ENCODE peak calls at places on chromosomes 3 and 15, in six cellular contexts. One of them, this sample, is unnamed.

GRCh38 chr3:133113526-133113925 is 75.3 kb downstream of the TMEM108 start:
- DNase-seq in right atrium auricular region: no peak
- DNase-seq in astrocyte of the spinal cord: peak
- DNase-seq in D721Med: no peak
- DNase-seq in CD4-positive, alpha-beta T cell: no peak
- DNase-seq in bronchial epithelial cell: peak
- DNase-seq in this sample: no peak

GRCh38 chr3:122247087-122247824 is 63.8 kb downstream of the CASR start:
- DNase-seq in bronchial epithelial cell: no peak
- DNase-seq in astrocyte of the spinal cord: no peak
- DNase-seq in D721Med: no peak
- DNase-seq in right atrium auricular region: no peak
- DNase-seq in CD4-positive, alpha-beta T cell: no peak
- DNase-seq in this sample: no peak

GRCh38 chr3:119323401-119324107 is 29.4 kb downstream of the ARHGAP31 start:
- DNase-seq in D721Med: no peak
- DNase-seq in bronchial epithelial cell: peak
- DNase-seq in CD4-positive, alpha-beta T cell: peak
- DNase-seq in right atrium auricular region: no peak
- DNase-seq in astrocyte of the spinal cord: no peak
- DNase-seq in this sample: peak

GRCh38 chr3:179772297-179772696 is 119.5 kb downstream of the USP13 start:
- DNase-seq in right atrium auricular region: no peak
- DNase-seq in bronchial epithelial cell: no peak
- DNase-seq in D721Med: no peak
- DNase-seq in astrocyte of the spinal cord: no peak
- DNase-seq in CD4-positive, alpha-beta T cell: no peak
- DNase-seq in this sample: no peak

GRCh38 chr3:170705136-170705535 is 119.3 kb upstream of the SLC7A14 start:
- DNase-seq in CD4-positive, alpha-beta T cell: no peak
- DNase-seq in astrocyte of the spinal cord: no peak
- DNase-seq in D721Med: no peak
- DNase-seq in bronchial epithelial cell: no peak
- DNase-seq in right atrium auricular region: no peak
- DNase-seq in this sample: no peak

GRCh38 chr15:38354321-38354929 is 99.5 kb upstream of the FAM98B start:
- DNase-seq in right atrium auricular region: no peak
- DNase-seq in astrocyte of the spinal cord: peak
- DNase-seq in D721Med: peak
- DNase-seq in bronchial epithelial cell: peak
- DNase-seq in CD4-positive, alpha-beta T cell: peak
- DNase-seq in this sample: peak

GRCh38 chr15:86398986-86399677 is 319.5 kb downstream of the AGBL1 start:
- DNase-seq in CD4-positive, alpha-beta T cell: no peak
- DNase-seq in astrocyte of the spinal cord: no peak
- DNase-seq in right atrium auricular region: no peak
- DNase-seq in D721Med: no peak
- DNase-seq in bronchial epithelial cell: no peak
- DNase-seq in this sample: no peak

GRCh38 chr3:196883361-196883760 is 15.6 kb downstream of the SENP5 start:
- DNase-seq in CD4-positive, alpha-beta T cell: no peak
- DNase-seq in D721Med: no peak
- DNase-seq in right atrium auricular region: no peak
- DNase-seq in bronchial epithelial cell: no peak
- DNase-seq in astrocyte of the spinal cord: no peak
- DNase-seq in this sample: no peak

GRCh38 chr3:81549831-81550230 is 211.6 kb downstream of the GBE1 start:
- DNase-seq in CD4-positive, alpha-beta T cell: no peak
- DNase-seq in astrocyte of the spinal cord: no peak
- DNase-seq in bronchial epithelial cell: no peak
- DNase-seq in right atrium auricular region: no peak
- DNase-seq in D721Med: no peak
- DNase-seq in this sample: no peak

GRCh38 chr15:70703483-70703882 is 59.9 kb downstream of the UACA start:
- DNase-seq in right atrium auricular region: no peak
- DNase-seq in astrocyte of the spinal cord: no peak
- DNase-seq in CD4-positive, alpha-beta T cell: no peak
- DNase-seq in bronchial epithelial cell: peak
- DNase-seq in D721Med: no peak
- DNase-seq in this sample: peak

GRCh38 chr3:14847613-14848541 is 29.1 kb downstream of the FGD5 start:
- DNase-seq in right atrium auricular region: no peak
- DNase-seq in astrocyte of the spinal cord: no peak
- DNase-seq in CD4-positive, alpha-beta T cell: no peak
- DNase-seq in D721Med: no peak
- DNase-seq in bronchial epithelial cell: peak
- DNase-seq in this sample: peak

GRCh38 chr3:144051211-144051610 is 79.6 kb downstream of the DIPK2A start:
- DNase-seq in right atrium auricular region: no peak
- DNase-seq in CD4-positive, alpha-beta T cell: no peak
- DNase-seq in D721Med: no peak
- DNase-seq in bronchial epithelial cell: no peak
- DNase-seq in astrocyte of the spinal cord: no peak
- DNase-seq in this sample: no peak

GRCh38 chr3:114112696-114113095 is 56.2 kb downstream of the QTRT2 start:
- DNase-seq in right atrium auricular region: no peak
- DNase-seq in bronchial epithelial cell: no peak
- DNase-seq in astrocyte of the spinal cord: no peak
- DNase-seq in D721Med: no peak
- DNase-seq in CD4-positive, alpha-beta T cell: no peak
- DNase-seq in this sample: no peak

GRCh38 chr3:44669760-44670159 is 21.2 kb downstream of the ZNF35 start:
- DNase-seq in CD4-positive, alpha-beta T cell: no peak
- DNase-seq in right atrium auricular region: no peak
- DNase-seq in D721Med: no peak
- DNase-seq in bronchial epithelial cell: no peak
- DNase-seq in astrocyte of the spinal cord: no peak
- DNase-seq in this sample: no peak

GRCh38 chr15:95162967-95163531 is 931.7 kb downstream of the MCTP2 start:
- DNase-seq in D721Med: no peak
- DNase-seq in CD4-positive, alpha-beta T cell: no peak
- DNase-seq in astrocyte of the spinal cord: peak
- DNase-seq in bronchial epithelial cell: peak
- DNase-seq in right atrium auricular region: no peak
- DNase-seq in this sample: peak

GRCh38 chr3:122680381-122681293 is at the start of gene PARP14:
- DNase-seq in CD4-positive, alpha-beta T cell: peak
- DNase-seq in right atrium auricular region: peak
- DNase-seq in D721Med: no peak
- DNase-seq in bronchial epithelial cell: peak
- DNase-seq in astrocyte of the spinal cord: peak
- DNase-seq in this sample: peak

GRCh38 chr3:38000242-38000916 is 9.8 kb downstream of the VILL start:
- DNase-seq in CD4-positive, alpha-beta T cell: no peak
- DNase-seq in right atrium auricular region: no peak
- DNase-seq in bronchial epithelial cell: no peak
- DNase-seq in astrocyte of the spinal cord: no peak
- DNase-seq in D721Med: no peak
- DNase-seq in this sample: no peak

GRCh38 chr3:62238431-62238830 is 134.9 kb downstream of the FEZF2 start:
- DNase-seq in bronchial epithelial cell: no peak
- DNase-seq in astrocyte of the spinal cord: no peak
- DNase-seq in CD4-positive, alpha-beta T cell: no peak
- DNase-seq in D721Med: no peak
- DNase-seq in right atrium auricular region: no peak
- DNase-seq in this sample: no peak

GRCh38 chr3:13103416-13104058 is 30.3 kb upstream of the IQSEC1 start:
- DNase-seq in astrocyte of the spinal cord: no peak
- DNase-seq in bronchial epithelial cell: no peak
- DNase-seq in D721Med: no peak
- DNase-seq in CD4-positive, alpha-beta T cell: no peak
- DNase-seq in right atrium auricular region: no peak
- DNase-seq in this sample: no peak

GRCh38 chr15:101006931-101007687 is 88.0 kb downstream of the LRRK1 start:
- DNase-seq in astrocyte of the spinal cord: peak
- DNase-seq in D721Med: peak
- DNase-seq in CD4-positive, alpha-beta T cell: peak
- DNase-seq in right atrium auricular region: peak
- DNase-seq in bronchial epithelial cell: peak
- DNase-seq in this sample: peak

GRCh38 chr3:31531465-31531991 is 1.2 kb upstream of the STT3B start:
- DNase-seq in astrocyte of the spinal cord: no peak
- DNase-seq in D721Med: no peak
- DNase-seq in bronchial epithelial cell: peak
- DNase-seq in right atrium auricular region: no peak
- DNase-seq in CD4-positive, alpha-beta T cell: no peak
- DNase-seq in this sample: peak

GRCh38 chr15:74535388-74536084 is 5.5 kb upstream of the ARID3B start:
- DNase-seq in D721Med: no peak
- DNase-seq in CD4-positive, alpha-beta T cell: no peak
- DNase-seq in right atrium auricular region: no peak
- DNase-seq in astrocyte of the spinal cord: no peak
- DNase-seq in bronchial epithelial cell: peak
- DNase-seq in this sample: no peak

GRCh38 chr3:31166249-31166885 is 271.9 kb upstream of the GADL1 start:
- DNase-seq in right atrium auricular region: no peak
- DNase-seq in CD4-positive, alpha-beta T cell: no peak
- DNase-seq in bronchial epithelial cell: peak
- DNase-seq in D721Med: no peak
- DNase-seq in astrocyte of the spinal cord: peak
- DNase-seq in this sample: no peak

GRCh38 chr3:64919934-64920333 is 232.1 kb upstream of the ADAMTS9 start:
- DNase-seq in D721Med: no peak
- DNase-seq in CD4-positive, alpha-beta T cell: no peak
- DNase-seq in bronchial epithelial cell: no peak
- DNase-seq in astrocyte of the spinal cord: no peak
- DNase-seq in right atrium auricular region: no peak
- DNase-seq in this sample: no peak

GRCh38 chr3:188468672-188469071 is 314.7 kb downstream of the LPP start:
- DNase-seq in D721Med: no peak
- DNase-seq in CD4-positive, alpha-beta T cell: no peak
- DNase-seq in right atrium auricular region: peak
- DNase-seq in bronchial epithelial cell: no peak
- DNase-seq in astrocyte of the spinal cord: peak
- DNase-seq in this sample: no peak

GRCh38 chr3:132592211-132592610 is 4.9 kb upstream of the ACKR4 start:
- DNase-seq in astrocyte of the spinal cord: no peak
- DNase-seq in bronchial epithelial cell: no peak
- DNase-seq in right atrium auricular region: no peak
- DNase-seq in CD4-positive, alpha-beta T cell: no peak
- DNase-seq in D721Med: no peak
- DNase-seq in this sample: no peak

GRCh38 chr3:13135251-13135810 is 62.1 kb upstream of the IQSEC1 start:
- DNase-seq in astrocyte of the spinal cord: no peak
- DNase-seq in D721Med: no peak
- DNase-seq in right atrium auricular region: no peak
- DNase-seq in bronchial epithelial cell: no peak
- DNase-seq in CD4-positive, alpha-beta T cell: no peak
- DNase-seq in this sample: no peak

GRCh38 chr15:78461171-78461881 is 23.3 kb downstream of the IREB2 start:
- DNase-seq in bronchial epithelial cell: no peak
- DNase-seq in D721Med: no peak
- DNase-seq in right atrium auricular region: no peak
- DNase-seq in astrocyte of the spinal cord: peak
- DNase-seq in CD4-positive, alpha-beta T cell: no peak
- DNase-seq in this sample: no peak

GRCh38 chr15:58842713-58843396 is 71.8 kb downstream of the MINDY2 start:
- DNase-seq in CD4-positive, alpha-beta T cell: no peak
- DNase-seq in astrocyte of the spinal cord: no peak
- DNase-seq in bronchial epithelial cell: no peak
- DNase-seq in D721Med: no peak
- DNase-seq in right atrium auricular region: no peak
- DNase-seq in this sample: no peak

GRCh38 chr3:49689046-49689886 is at the start of the genes MST1 and RNF123:
- DNase-seq in bronchial epithelial cell: peak
- DNase-seq in D721Med: peak
- DNase-seq in astrocyte of the spinal cord: peak
- DNase-seq in right atrium auricular region: peak
- DNase-seq in CD4-positive, alpha-beta T cell: peak
- DNase-seq in this sample: peak

GRCh38 chr3:102205647-102206046 is 229.2 kb upstream of the ZPLD1 start:
- DNase-seq in astrocyte of the spinal cord: no peak
- DNase-seq in D721Med: no peak
- DNase-seq in CD4-positive, alpha-beta T cell: no peak
- DNase-seq in bronchial epithelial cell: no peak
- DNase-seq in right atrium auricular region: no peak
- DNase-seq in this sample: no peak

DNA sequence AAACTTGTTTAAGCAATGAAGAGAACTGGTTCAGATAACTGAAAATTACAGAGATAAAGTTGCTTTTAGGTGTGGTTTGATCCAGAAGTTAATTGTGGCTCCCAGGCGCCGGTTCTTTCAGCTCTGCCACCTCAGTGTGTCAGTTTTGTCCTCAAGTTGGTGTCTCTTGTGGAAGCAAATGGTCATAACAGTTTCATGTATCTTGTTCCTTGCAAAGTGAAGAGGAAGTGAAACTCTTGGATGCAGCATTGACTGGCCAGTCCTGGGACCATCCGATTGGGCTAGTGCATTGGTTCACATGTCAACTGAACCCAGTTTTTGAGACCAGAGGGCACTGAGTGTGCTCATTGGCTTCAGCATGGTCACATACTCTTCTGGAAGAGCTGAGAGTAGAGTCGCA is 181.4 kb upstream of the GRM7 start:
- DNase-seq in bronchial epithelial cell: no peak
- DNase-seq in D721Med: no peak
- DNase-seq in right atrium auricular region: no peak
- DNase-seq in astrocyte of the spinal cord: no peak
- DNase-seq in CD4-positive, alpha-beta T cell: no peak
- DNase-seq in this sample: no peak
- TF ChIP-seq CTCF in bronchial epithelial cell: no peak
- TF ChIP-seq CTCF in D721Med: no peak
- TF ChIP-seq CTCF in right atrium auricular region: no peak
- TF ChIP-seq CTCF in astrocyte of the spinal cord: no peak
- TF ChIP-seq CTCF in CD4-positive, alpha-beta T cell: no peak
- TF ChIP-seq CTCF in this sample: no peak

GRCh38 chr15:31263751-31264533 is 62.7 kb upstream of the KLF13 start:
- DNase-seq in astrocyte of the spinal cord: no peak
- DNase-seq in right atrium auricular region: peak
- DNase-seq in D721Med: no peak
- DNase-seq in bronchial epithelial cell: peak
- DNase-seq in CD4-positive, alpha-beta T cell: peak
- DNase-seq in this sample: no peak
- TF ChIP-seq CTCF in astrocyte of the spinal cord: no peak
- TF ChIP-seq CTCF in right atrium auricular region: no peak
- TF ChIP-seq CTCF in D721Med: no peak
- TF ChIP-seq CTCF in bronchial epithelial cell: peak
- TF ChIP-seq CTCF in CD4-positive, alpha-beta T cell: no peak
- TF ChIP-seq CTCF in this sample: no peak

DNA sequence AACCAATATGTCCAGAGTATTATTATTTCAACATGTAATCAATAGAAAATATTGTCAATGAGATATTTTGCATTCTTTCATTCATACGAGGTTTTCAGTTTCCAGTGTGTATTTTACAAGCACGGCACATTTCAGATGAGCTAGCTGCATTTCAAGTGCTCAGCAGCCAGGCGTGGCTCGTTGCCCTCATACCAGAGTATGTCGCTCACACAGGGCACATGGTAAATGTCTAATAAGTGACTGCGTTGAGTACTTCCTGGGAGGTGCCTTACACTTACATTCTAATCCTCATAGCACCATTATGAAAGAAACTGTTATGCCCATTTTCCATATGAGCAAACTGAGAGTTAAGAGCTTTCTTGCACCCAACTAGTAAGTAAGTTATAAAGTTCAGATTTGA is 47.4 kb downstream of the TMEM266 start:
- DNase-seq in D721Med: no peak
- DNase-seq in bronchial epithelial cell: peak
- DNase-seq in astrocyte of the spinal cord: no peak
- DNase-seq in right atrium auricular region: no peak
- DNase-seq in CD4-positive, alpha-beta T cell: no peak
- DNase-seq in this sample: no peak
- TF ChIP-seq CTCF in D721Med: no peak
- TF ChIP-seq CTCF in bronchial epithelial cell: no peak
- TF ChIP-seq CTCF in astrocyte of the spinal cord: no peak
- TF ChIP-seq CTCF in right atrium auricular region: no peak
- TF ChIP-seq CTCF in CD4-positive, alpha-beta T cell: no peak
- TF ChIP-seq CTCF in this sample: no peak

GRCh38 chr15:39919740-39920509 is at the start of gene GPR176:
- DNase-seq in D721Med: no peak
- DNase-seq in CD4-positive, alpha-beta T cell: no peak
- DNase-seq in bronchial epithelial cell: no peak
- DNase-seq in astrocyte of the spinal cord: peak
- DNase-seq in right atrium auricular region: no peak
- DNase-seq in this sample: peak
- TF ChIP-seq CTCF in D721Med: no peak
- TF ChIP-seq CTCF in CD4-positive, alpha-beta T cell: no peak
- TF ChIP-seq CTCF in bronchial epithelial cell: no peak
- TF ChIP-seq CTCF in astrocyte of the spinal cord: peak
- TF ChIP-seq CTCF in right atrium auricular region: no peak
- TF ChIP-seq CTCF in this sample: no peak